ENCODE peak calls at places on chromosomes 4 and X, in six cellular contexts. S, J, Y, T, U and K are unnamed samples.

GRCh38 chrX:137194164-137194563 is 160.4 kb upstream of the GPR101 start:
- DNase-seq in S (peak; percentile 56), Y (peak; percentile 28), U (no peak), T (peak; percentile 4), J (peak; percentile 30), K (peak; percentile 32)

GRCh38 chr4:792729-793108 is 33.2 kb downstream of the CPLX1 start:
- DNase-seq in T (no peak), S (no peak), Y (peak; percentile 66), J (no peak), U (no peak), K (no peak)

GRCh38 chr4:7403001-7403400 is 31.7 kb downstream of the PSAPL1 start:
- DNase-seq in S (no peak), J (no peak), T (no peak), Y (no peak), U (no peak), K (no peak)

GRCh38 chrX:67692246-67692645 is 148.4 kb downstream of the AR start:
- DNase-seq in S (no peak), J (no peak), Y (no peak), T (no peak), U (no peak), K (peak; percentile 61)

GRCh38 chr4:79913581-79913980 is 159.4 kb downstream of the ANTXR2 start:
- DNase-seq in U (no peak), Y (peak; percentile 4), S (no peak), T (no peak), J (no peak), K (peak; percentile 45)

GRCh38 chrX:32867781-32868523 is 343.4 kb downstream of the DMD start:
- DNase-seq in T (no peak), Y (no peak), U (no peak), S (no peak), J (no peak), K (no peak)

GRCh38 chr4:111778543-111778942 is 366.7 kb upstream of the FAM241A start:
- DNase-seq in J (peak; percentile 32), T (no peak), S (no peak), Y (no peak), U (no peak), K (no peak)

GRCh38 chrX:40100537-40101429 is 3.0 kb upstream of the BCOR start:
- DNase-seq in Y (no peak), U (no peak), S (no peak), J (no peak), T (no peak), K (no peak)

GRCh38 chr4:42331914-42332368 is 65.3 kb upstream of the SHISA3 start:
- DNase-seq in S (no peak), T (no peak), J (peak; percentile 12), U (peak; percentile 26), Y (no peak), K (peak; percentile 83)

GRCh38 chr4:185399466-185399865 is 2.8 kb downstream of the ANKRD37 start:
- DNase-seq in S (no peak), U (no peak), T (no peak), Y (no peak), J (no peak), K (no peak)

GRCh38 chrX:118228041-118228440 is 111.4 kb upstream of the KLHL13 start:
- DNase-seq in U (no peak), Y (no peak), T (no peak), J (no peak), S (no peak), K (no peak)

GRCh38 chr4:119656986-119657635 is 28.5 kb upstream of the PDE5A start:
- DNase-seq in U (no peak), T (no peak), Y (no peak), J (peak; percentile 5), S (no peak), K (peak; percentile 61)

GRCh38 chr4:185257086-185257485 is 47.7 kb downstream of the SNX25 start:
- DNase-seq in J (no peak), U (no peak), Y (no peak), S (no peak), T (no peak), K (no peak)

GRCh38 chrX:123361371-123361770 is 177.3 kb downstream of the GRIA3 start:
- DNase-seq in T (no peak), Y (no peak), J (no peak), S (no peak), U (no peak), K (peak; percentile 16)

GRCh38 chrX:145464650-145465049 is 217.3 kb downstream of the SPANXN1 start:
- DNase-seq in S (no peak), Y (no peak), U (no peak), J (no peak), T (no peak), K (no peak)

GRCh38 chr4:39048291-39048690 is 13.7 kb upstream of the KLHL5 start:
- DNase-seq in J (no peak), T (no peak), Y (no peak), S (no peak), U (no peak), K (no peak)

GRCh38 chr4:8236141-8236919 is 33.2 kb upstream of the HTRA3 start:
- DNase-seq in J (no peak), S (no peak), Y (no peak), T (no peak), U (no peak), K (no peak)

GRCh38 chr4:139776235-139776634 is 110.6 kb downstream of the MGST2 start:
- DNase-seq in S (no peak), Y (no peak), U (no peak), J (no peak), T (no peak), K (no peak)

GRCh38 chr4:133668061-133668851 is 519.2 kb downstream of the PCDH10 start:
- DNase-seq in J (no peak), S (no peak), T (no peak), U (no peak), Y (no peak), K (no peak)